ENCODE peak calls at places on chromosomes 4 and X, in seven cellular contexts. A, C, S, I, N, R and H are unnamed samples.

GRCh38 chr4:5865896-5866599 is 26.8 kb downstream of the CRMP1 start:
- DNase-seq in N (no peak), C (no peak), I (no peak), R (no peak), S (no peak), A (no peak), H (no peak)

GRCh38 chr4:38193464-38193863 is 233.3 kb downstream of the PTTG2 start:
- DNase-seq in I (no peak), A (no peak), S (no peak), N (no peak), C (no peak), R (no peak), H (no peak)

GRCh38 chr4:171846893-171847292 is 33.7 kb downstream of the GALNTL6 start:
- DNase-seq in S (no peak), I (no peak), C (no peak), N (no peak), R (no peak), A (no peak), H (no peak)

GRCh38 chr4:130478406-130478805 is 1382.5 kb downstream of the C4orf33 start:
- DNase-seq in I (no peak), A (no peak), C (no peak), S (no peak), N (no peak), R (no peak), H (no peak)

GRCh38 chr4:102036016-102036415 is 245.5 kb downstream of the BANK1 start:
- DNase-seq in R (no peak), C (no peak), I (no peak), S (no peak), A (no peak), N (no peak), H (no peak)

GRCh38 chr4:6892190-6892908 is 17.3 kb upstream of the TBC1D14 start:
- DNase-seq in N (peak; percentile 23), C (no peak), A (no peak), R (no peak), I (no peak), S (no peak), H (peak; percentile 48)

GRCh38 chr4:26947318-26947717 is 86.7 kb downstream of the STIM2 start:
- DNase-seq in C (no peak), A (no peak), I (no peak), R (no peak), N (no peak), S (no peak), H (no peak)

GRCh38 chr4:26061248-26061986 is 147.4 kb downstream of the SMIM20 start:
- DNase-seq in C (peak; percentile 53), R (no peak), N (no peak), S (peak; percentile 55), I (no peak), A (no peak), H (no peak)

GRCh38 chr4:3365871-3366842 is 73.3 kb downstream of the RGS12 start:
- DNase-seq in A (no peak), R (no peak), C (peak; percentile 49), N (no peak), I (peak; percentile 74), S (peak; percentile 39), H (no peak)

GRCh38 chr4:41432889-41433288 is 105.1 kb upstream of the LIMCH1 start:
- DNase-seq in A (no peak), N (no peak), S (no peak), R (no peak), C (no peak), I (no peak), H (no peak)

GRCh38 chr4:174553828-174554227 is 31.5 kb upstream of the HPGD start:
- DNase-seq in S (no peak), C (no peak), A (no peak), N (no peak), R (no peak), I (no peak), H (no peak)

GRCh38 chr4:154911097-154911496 is 130.0 kb downstream of the RBM46 start:
- DNase-seq in R (no peak), N (no peak), S (peak; percentile 5), I (no peak), A (no peak), C (no peak), H (no peak)

GRCh38 chr4:151921811-151922210 is 161.0 kb upstream of the GATB start:
- DNase-seq in N (no peak), C (no peak), R (no peak), A (no peak), S (no peak), I (no peak), H (no peak)

GRCh38 chrX:53718073-53718472 is 31.6 kb upstream of the HUWE1 start:
- DNase-seq in A (no peak), R (no peak), I (no peak), C (no peak), N (no peak), S (no peak), H (no peak)

GRCh38 chr4:47669946-47670345 is 167.9 kb downstream of the CORIN start:
- DNase-seq in R (no peak), S (no peak), A (no peak), C (no peak), N (no peak), I (no peak), H (no peak)

GRCh38 chr4:24801136-24801855 is 5.9 kb downstream of the SOD3 start:
- DNase-seq in N (no peak), I (no peak), R (peak; percentile 47), C (peak; percentile 43), A (no peak), S (no peak), H (no peak)
- H3K4me3 ChIP-seq in N (peak overlapping the region; percentile 51), I (no peak overlapping the region), R (no peak overlapping the region), C (no peak overlapping the region), A (peak overlapping the region; percentile 28), S (no peak overlapping the region), H (no peak overlapping the region)

GRCh38 chrX:71131510-71131909 is 13.1 kb downstream of the MED12 start:
- DNase-seq in I (no peak), N (no peak), S (no peak), C (no peak), A (no peak), R (no peak), H (no peak)
- H3K36me3 ChIP-seq in I (peaks cover 13% of the 10 kb centered on the region), N (peaks cover 93% of the 10 kb centered on the region), S (peaks cover 79% of the 10 kb centered on the region), C (peaks cover 11% of the 10 kb centered on the region), A (no peaks in the 10 kb centered on the region), R (peaks cover 79% of the 10 kb centered on the region), H (peaks cover 14% of the 10 kb centered on the region)

GRCh38 chrX:69066021-69066757 is 99.1 kb downstream of the PJA1 start:
- DNase-seq in A (no peak), I (no peak), S (no peak), R (no peak), C (peak; percentile 16), N (no peak), H (peak; percentile 21)
- TF ChIP-seq EP300 in A (no peak), I (no peak), S (no peak), R (no peak), C (no peak), N (no peak), H (no peak)

GRCh38 chr4:133146192-133146573 is 2.9 kb upstream of the PCDH10 start:
- DNase-seq in A (no peak), I (no peak), N (no peak), C (no peak), R (no peak), S (no peak), H (no peak)
- H3K4me3 ChIP-seq in A (no peak overlapping the region), I (no peak overlapping the region), N (peak overlapping the region; percentile 58), C (peak overlapping the region; percentile 42), R (peak overlapping the region; percentile 47), S (peak overlapping the region; percentile 48), H (peak overlapping the region; percentile 50)

GRCh38 chr4:169209388-169209883 is 61.3 kb downstream of the SH3RF1 start:
- DNase-seq in S (no peak), A (no peak), R (no peak), C (no peak), I (no peak), N (no peak), H (no peak)
- H3K36me3 ChIP-seq in S (no peaks in the 10 kb centered on the region), A (no peaks in the 10 kb centered on the region), R (peaks cover 4% of the 10 kb centered on the region), C (no peaks in the 10 kb centered on the region), I (no peaks in the 10 kb centered on the region), N (peaks cover 5% of the 10 kb centered on the region), H (peaks cover 7% of the 10 kb centered on the region)

GRCh38 chr4:153233761-153234371 is 29.6 kb downstream of the TRIM2 start:
- DNase-seq in I (no peak), N (no peak), A (no peak), C (no peak), R (no peak), S (no peak), H (peak; percentile 49)
- TF ChIP-seq EP300 in I (no peak), N (no peak), A (no peak), C (no peak), R (no peak), S (peak; percentile 67), H (no peak)

GRCh38 chrX:140764401-140764919 is 54.9 kb downstream of the LINC00632 start:
- DNase-seq in I (peak; percentile 38), S (peak; percentile 22), N (no peak), C (peak; percentile 64), A (peak; percentile 23), R (peak; percentile 66), H (no peak)
- H3K4me3 ChIP-seq in I (peak overlapping the region; percentile 17), S (no peak overlapping the region), N (peak overlapping the region; percentile 55), C (peak overlapping the region; percentile 56), A (peak overlapping the region; percentile 18), R (peak overlapping the region; percentile 49), H (peak overlapping the region; percentile 41)

GRCh38 chrX:19543951-19544359 is 28.6 kb upstream of the MAP3K15 start:
- DNase-seq in C (no peak), R (no peak), I (no peak), A (no peak), N (no peak), S (no peak), H (no peak)

GRCh38 chrX:19548279-19548678 is 33.0 kb upstream of the MAP3K15 start:
- DNase-seq in R (no peak), S (no peak), I (no peak), A (no peak), C (no peak), N (no peak), H (no peak)

GRCh38 chrX:19543020-19543715 is 27.9 kb upstream of the MAP3K15 start:
- DNase-seq in I (no peak), A (no peak), R (no peak), C (no peak), N (no peak), S (no peak), H (no peak)

GRCh38 chrX:19544693-19545305 is 29.5 kb upstream of the MAP3K15 start:
- DNase-seq in R (no peak), I (no peak), S (peak; percentile 76), C (no peak), A (no peak), N (no peak), H (peak; percentile 38)

DNA sequence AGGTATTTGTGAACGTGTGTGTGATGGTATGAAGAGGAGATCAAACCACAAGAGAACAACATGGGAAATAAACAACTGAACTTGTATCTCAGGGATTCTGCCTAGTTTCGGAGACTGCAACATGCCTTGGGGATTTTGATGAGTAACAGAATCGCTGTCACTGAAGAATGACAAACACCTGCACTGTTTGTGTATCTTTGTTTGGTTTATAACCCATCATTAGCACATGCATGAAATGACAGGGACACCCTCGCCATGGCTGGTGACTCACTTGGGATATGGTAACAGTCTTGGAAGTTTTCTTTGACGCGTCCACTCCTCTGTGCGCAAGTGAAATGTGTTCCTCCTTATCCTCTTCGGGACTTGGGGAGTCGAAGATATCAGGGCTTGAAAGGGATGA is 30.3 kb upstream of the MAP3K15 start:
- DNase-seq in I (no peak), S (no peak), R (no peak), A (no peak), C (no peak), N (no peak), H (no peak)
- H3K36me3 ChIP-seq in I (no peaks in the 10 kb centered on the region), S (peaks cover 6% of the 10 kb centered on the region), R (peaks cover 4% of the 10 kb centered on the region), A (no peaks in the 10 kb centered on the region), C (no peaks in the 10 kb centered on the region), N (peaks cover 50% of the 10 kb centered on the region), H (no peaks in the 10 kb centered on the region)